ENCODE peak calls at places on chromosomes 11 and 22, in nine cellular contexts. G is stomach, A is H54, D is A549, R is esophagus muscularis mucosa, T is transverse colon, J is prostate gland, E is body of pancreas, N is breast epithelium. F is an unnamed sample.

GRCh38 chr11:20351151-20351550 is 12.4 kb upstream of the HTATIP2 start:
- DNase-seq in E (no peak), G (no peak), R (no peak), A (no peak), D (no peak), N (no peak), J (no peak), T (peak), F (no peak)

GRCh38 chr11:35688023-35688422 is 25.4 kb downstream of the TRIM44 start:
- DNase-seq in T (no peak), N (no peak), G (no peak), E (no peak), J (no peak), R (no peak), A (peak), D (no peak), F (no peak)

GRCh38 chr22:21902296-21903087 is 35.0 kb upstream of the MAPK1 start:
- DNase-seq in J (no peak), R (no peak), G (no peak), E (no peak), A (no peak), N (no peak), D (no peak), T (no peak), F (no peak)

GRCh38 chr11:15468471-15468870 is 353.7 kb downstream of the INSC start:
- DNase-seq in D (no peak), N (no peak), G (no peak), E (no peak), T (no peak), A (no peak), R (peak), J (no peak), F (no peak)

GRCh38 chr11:47858169-47858543 is 10.0 kb upstream of the NUP160 start:
- DNase-seq in E (no peak), D (peak), N (no peak), R (no peak), J (no peak), A (peak), T (no peak), G (no peak), F (no peak)

GRCh38 chr11:117933930-117934329 is 4.7 kb upstream of the TMPRSS13 start:
- DNase-seq in T (no peak), R (no peak), D (no peak), A (no peak), E (no peak), N (no peak), G (no peak), J (no peak), F (no peak)

GRCh38 chr11:93869830-93870229 is 19.4 kb upstream of the VSTM5 start:
- DNase-seq in J (no peak), D (no peak), G (no peak), R (peak), T (no peak), E (no peak), A (no peak), N (no peak), F (no peak)

GRCh38 chr11:47156333-47156732 is 20.3 kb downstream of the ARFGAP2 start:
- DNase-seq in D (no peak), G (no peak), T (no peak), R (no peak), N (no peak), A (no peak), J (no peak), E (no peak), F (no peak)

GRCh38 chr11:69351460-69351859 is 57.5 kb downstream of the MYEOV start:
- DNase-seq in A (no peak), G (no peak), N (no peak), R (no peak), T (no peak), D (no peak), J (no peak), E (no peak), F (no peak)

GRCh38 chr22:38017939-38018885 is 33.9 kb upstream of the SOX10 start:
- DNase-seq in T (no peak), D (no peak), G (no peak), J (no peak), R (no peak), E (no peak), N (no peak), A (no peak), F (no peak)

GRCh38 chr11:118735203-118735602 is 55.8 kb upstream of the TREH start:
- DNase-seq in G (no peak), J (no peak), D (no peak), T (no peak), R (no peak), N (no peak), A (no peak), E (no peak), F (no peak)

GRCh38 chr11:45107051-45107450 is 39.4 kb upstream of the PRDM11 start:
- DNase-seq in R (no peak), T (no peak), D (no peak), E (no peak), G (no peak), N (no peak), J (no peak), A (no peak), F (no peak)

GRCh38 chr11:62410972-62411371 is 7.9 kb upstream of the SCGB1A1 start:
- DNase-seq in D (no peak), R (no peak), G (no peak), T (no peak), E (no peak), A (no peak), J (no peak), N (no peak), F (no peak)

GRCh38 chr11:2647167-2647566 is 52.6 kb downstream of the KCNQ1OT1 start:
- DNase-seq in G (no peak), T (no peak), J (no peak), D (no peak), A (no peak), R (no peak), N (no peak), E (no peak), F (no peak)

GRCh38 chr11:83724704-83725114 is 438.5 kb upstream of the CCDC90B start:
- DNase-seq in T (no peak), D (no peak), N (peak), G (peak), A (no peak), E (peak), R (no peak), J (peak), F (no peak)

GRCh38 chr11:16148301-16148787 is 208.0 kb downstream of the SOX6 start:
- DNase-seq in E (no peak), D (no peak), R (no peak), A (no peak), G (no peak), T (no peak), J (no peak), N (no peak), F (no peak)

GRCh38 chr22:22908495-22908861 is 20.9 kb downstream of the IGLL5 start:
- DNase-seq in G (no peak), T (no peak), N (no peak), J (no peak), E (no peak), R (no peak), A (no peak), D (no peak), F (no peak)

GRCh38 chr22:22906907-22907550 is 19.4 kb downstream of the IGLL5 start:
- DNase-seq in J (no peak), E (no peak), D (no peak), N (no peak), G (no peak), R (no peak), A (no peak), T (no peak), F (no peak)

GRCh38 chr22:22908941-22909604 is 21.5 kb downstream of the IGLL5 start:
- DNase-seq in A (no peak), G (no peak), J (no peak), D (no peak), N (no peak), R (no peak), T (no peak), E (no peak), F (no peak)

GRCh38 chr22:22909605-22910271 is 22.1 kb downstream of the IGLL5 start:
- DNase-seq in A (no peak), T (no peak), N (no peak), R (no peak), J (no peak), E (no peak), D (no peak), G (no peak), F (no peak)

DNA sequence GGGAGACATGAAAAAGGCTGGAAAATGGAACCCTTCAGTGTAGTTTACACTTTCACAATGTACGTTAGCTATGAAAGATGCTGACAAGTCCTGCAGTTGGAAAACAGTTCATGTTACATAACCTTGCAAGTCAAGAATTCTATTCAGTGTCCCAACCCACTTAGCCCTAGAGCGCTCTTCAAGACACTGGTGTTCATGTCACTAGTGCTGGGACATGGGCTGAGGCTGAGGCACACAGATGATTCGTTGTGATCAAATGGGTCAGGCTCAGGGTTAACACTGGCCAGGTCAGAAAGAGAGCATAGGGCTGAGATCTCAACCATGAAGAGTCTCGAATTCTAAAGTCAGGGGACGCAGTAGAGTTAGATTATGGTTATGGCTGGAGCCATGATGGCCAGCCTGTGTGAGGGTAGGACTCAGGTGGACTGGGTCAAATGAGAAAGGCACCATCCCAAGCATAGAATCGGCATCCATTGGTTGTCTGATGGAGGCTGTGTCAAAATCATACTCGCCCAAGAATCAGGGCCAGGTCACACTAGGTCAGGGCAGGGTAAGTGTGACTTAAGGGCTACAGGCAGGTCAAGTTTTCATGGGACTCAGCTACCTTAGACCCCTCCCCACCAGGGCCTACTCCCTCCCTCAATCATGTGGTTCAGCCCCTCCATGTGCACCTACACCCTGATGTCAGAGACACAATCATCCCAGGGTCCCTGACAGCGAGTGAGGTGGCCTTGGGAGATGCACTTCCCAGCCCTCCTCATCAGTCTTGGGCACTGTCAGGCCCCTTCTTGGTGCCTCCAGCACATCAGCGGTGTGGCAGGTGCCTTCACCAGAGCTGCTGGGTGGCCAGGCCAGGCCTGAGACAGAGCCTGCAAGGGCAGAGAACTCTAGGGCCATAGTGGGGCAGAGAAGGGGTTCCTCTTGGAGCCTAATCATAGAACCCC is 20.2 kb downstream of the IGLL5 start:
- DNase-seq in A (no peak), N (no peak), R (no peak), E (no peak), D (no peak), T (no peak), G (no peak), J (no peak), F (no peak)
- TF ChIP-seq POLR2A in A (no peak), N (no peak), R (no peak), E (no peak), D (no peak), T (no peak), G (no peak), J (no peak), F (no peak)

DNA sequence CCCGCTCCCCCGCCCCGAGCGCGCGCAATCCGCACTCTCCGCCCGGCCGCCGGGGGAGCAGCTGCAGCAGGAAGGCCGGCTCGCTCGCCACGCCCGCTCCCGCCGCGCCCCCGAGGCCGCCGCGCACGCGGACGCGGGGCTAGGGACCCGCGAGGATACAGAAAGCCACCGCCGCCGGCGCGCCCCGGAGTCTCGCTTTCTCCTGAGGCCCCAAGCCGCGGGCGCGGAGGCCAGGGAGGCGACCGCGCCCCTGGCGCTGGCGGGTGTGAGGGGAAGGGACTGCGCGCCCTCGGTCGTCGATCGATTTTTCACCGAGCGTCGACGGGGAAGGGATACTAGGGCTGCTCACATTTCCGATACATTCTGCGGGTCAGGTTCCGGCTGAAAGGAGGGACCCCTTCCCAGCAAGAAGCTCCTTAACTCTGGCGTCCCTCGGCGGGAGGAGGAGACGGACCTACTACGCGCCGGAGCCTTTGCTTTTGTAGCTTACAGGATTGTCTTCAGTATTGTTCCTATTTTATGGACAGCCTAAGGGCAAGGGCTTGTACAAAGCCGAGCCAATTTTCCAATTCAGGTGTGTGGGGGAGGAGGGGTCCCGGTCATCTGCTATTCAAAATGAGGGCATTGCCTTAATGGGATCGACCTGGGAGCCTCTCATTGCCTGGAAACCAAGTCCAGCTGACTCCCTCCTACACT is 416 bp upstream of the GAB2 start:
- DNase-seq in G (peak), J (peak), N (peak), A (peak), T (peak), D (peak), E (peak), R (no peak), F (peak)
- TF ChIP-seq POLR2A in G (no peak), J (peak), N (peak), A (peak), T (peak), D (peak), E (peak), R (peak), F (peak)

GRCh38 chr22:20654343-20655208 is 119.3 kb upstream of the SERPIND1 start:
- DNase-seq in A (no peak), D (no peak), R (peak), J (no peak), T (no peak), G (no peak), N (peak), E (no peak), F (no peak)

GRCh38 chr22:20657963-20658362 is 116.0 kb upstream of the SERPIND1 start:
- DNase-seq in T (no peak), G (no peak), R (peak), E (no peak), A (no peak), J (no peak), N (no peak), D (no peak), F (no peak)

GRCh38 chr22:20655623-20656022 is 118.3 kb upstream of the SERPIND1 start:
- DNase-seq in J (no peak), D (no peak), E (no peak), T (no peak), A (no peak), G (no peak), N (no peak), R (no peak), F (no peak)

GRCh38 chr22:20656902-20657836 is 116.7 kb upstream of the SERPIND1 start:
- DNase-seq in J (no peak), D (no peak), G (no peak), E (no peak), N (no peak), A (no peak), T (no peak), R (peak), F (no peak)

GRCh38 chr22:20656516-20656901 is 117.4 kb upstream of the SERPIND1 start:
- DNase-seq in E (no peak), N (no peak), D (no peak), R (no peak), A (no peak), J (no peak), G (no peak), T (no peak), F (no peak)
- TF ChIP-seq POLR2A in E (no peak), N (no peak), D (no peak), R (no peak), A (no peak), J (no peak), G (no peak), T (no peak), F (no peak)

GRCh38 chr11:74009230-74009547 is 304 bp upstream of the UCP3 start:
- DNase-seq in R (no peak), D (no peak), A (no peak), G (no peak), J (no peak), E (no peak), T (no peak), N (no peak), F (no peak)
- TF ChIP-seq POLR2A in R (no peak), D (no peak), A (no peak), G (no peak), J (no peak), E (no peak), T (no peak), N (no peak), F (no peak)

GRCh38 chr11:695606-696381 is at the start of gene TMEM80:
- DNase-seq in N (peak), E (peak), D (peak), A (peak), T (peak), G (peak), J (peak), R (peak), F (peak)

GRCh38 chr11:695332-695605 is 247 bp upstream of the DEAF1 start:
- DNase-seq in T (no peak), R (no peak), G (no peak), J (no peak), D (no peak), N (no peak), A (no peak), E (no peak), F (no peak)

GRCh38 chr11:693887-694562 is 997 bp downstream of the DEAF1 start:
- DNase-seq in D (no peak), R (no peak), E (peak), T (peak), J (no peak), G (no peak), A (no peak), N (no peak), F (no peak)

GRCh38 chr11:693415-693831 is 1.6 kb downstream of the DEAF1 start:
- DNase-seq in J (no peak), D (no peak), A (no peak), T (no peak), E (no peak), N (no peak), R (no peak), G (no peak), F (no peak)

GRCh38 chr11:694563-695331 is at the start of gene DEAF1:
- DNase-seq in G (peak), R (peak), D (peak), N (peak), A (peak), E (peak), J (peak), T (peak), F (peak)
- TF ChIP-seq POLR2A in G (no peak), R (no peak), D (peak), N (no peak), A (peak), E (no peak), J (no peak), T (no peak), F (no peak)

F was measured in erythroblast.